ENCODE peak calls at places on chromosomes 7 and 10, in seven cellular contexts. N is AG09309, O is psoas muscle, R is dorsolateral prefrontal cortex, G is coronary artery, F is transverse colon, M is A549. Q is an unnamed sample.
A peak's percentile ranks its signal among the peaks of the same experiment; 100 is the strongest.

GRCh38 chr7:44050121-44050914 is 5.8 kb downstream of the DBNL start:
- DNase-seq in N (no peak), O (peak; percentile 42), R (no peak), G (peak; percentile 57), F (no peak), M (no peak), Q (no peak)

GRCh38 chr7:129313282-129313681 is 88.5 kb downstream of the AHCYL2 start:
- DNase-seq in N (no peak), O (no peak), R (no peak), G (no peak), F (no peak), M (no peak), Q (no peak)

GRCh38 chr7:36276428-36277246 is 113.0 kb upstream of the ANLN start:
- DNase-seq in N (no peak), O (no peak), R (no peak), G (no peak), F (no peak), M (no peak), Q (no peak)

GRCh38 chr7:64884913-64885370 is 18.1 kb upstream of the ZNF273 start:
- DNase-seq in N (no peak), O (no peak), R (peak; percentile 1), G (no peak), F (no peak), M (no peak), Q (no peak)

GRCh38 chr7:150399861-150400778 is 21.0 kb downstream of the ZNF775 start:
- DNase-seq in N (no peak), O (no peak), R (no peak), G (no peak), F (peak; percentile 4), M (peak; percentile 44), Q (peak; percentile 68)

GRCh38 chr7:142111509-142111908 is at the start of gene MGAM2:
- DNase-seq in N (no peak), O (no peak), R (no peak), G (no peak), F (peak; percentile 13), M (no peak), Q (no peak)

GRCh38 chr7:30001953-30002352 is 12.4 kb upstream of the SCRN1 start:
- DNase-seq in N (no peak), O (no peak), R (no peak), G (no peak), F (no peak), M (no peak), Q (no peak)

GRCh38 chr7:130141161-130141857 is 63.9 kb downstream of the TMEM209 start:
- DNase-seq in N (no peak), O (peak; percentile 80), R (peak; percentile 81), G (no peak), F (peak; percentile 81), M (no peak), Q (peak; percentile 32)

GRCh38 chr10:3072641-3073360 is 5.5 kb downstream of the PFKP start:
- DNase-seq in N (no peak), O (no peak), R (no peak), G (no peak), F (no peak), M (no peak), Q (no peak)

DNA sequence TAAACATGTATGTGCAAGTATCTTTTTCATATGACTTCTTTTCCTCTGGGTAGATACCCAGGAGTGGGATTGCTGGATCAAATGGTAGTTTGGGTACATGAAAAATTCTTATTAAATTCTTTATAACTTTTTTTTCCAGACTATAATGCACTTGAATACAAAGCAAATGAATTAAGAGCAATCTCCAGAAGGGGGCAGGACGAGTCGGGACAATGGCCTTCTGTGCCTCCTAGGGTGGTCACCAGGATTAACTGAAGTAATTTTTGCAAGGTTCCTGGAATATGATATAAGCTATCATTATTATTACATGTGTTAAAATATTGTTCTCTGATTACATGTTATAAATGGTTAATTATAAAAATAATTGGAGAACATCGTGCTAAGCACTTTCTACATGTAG is 127.2 kb downstream of the PPP1R17 start:
- DNase-seq in N (no peak), O (no peak), R (no peak), G (no peak), F (no peak), M (peak; percentile 53), Q (no peak)
- TF ChIP-seq CTCF in N (peak; percentile 25), O (peak; percentile 13), R (peak; percentile 14), G (no peak), F (no peak), M (peak; percentile 48), Q (no peak)

DNA sequence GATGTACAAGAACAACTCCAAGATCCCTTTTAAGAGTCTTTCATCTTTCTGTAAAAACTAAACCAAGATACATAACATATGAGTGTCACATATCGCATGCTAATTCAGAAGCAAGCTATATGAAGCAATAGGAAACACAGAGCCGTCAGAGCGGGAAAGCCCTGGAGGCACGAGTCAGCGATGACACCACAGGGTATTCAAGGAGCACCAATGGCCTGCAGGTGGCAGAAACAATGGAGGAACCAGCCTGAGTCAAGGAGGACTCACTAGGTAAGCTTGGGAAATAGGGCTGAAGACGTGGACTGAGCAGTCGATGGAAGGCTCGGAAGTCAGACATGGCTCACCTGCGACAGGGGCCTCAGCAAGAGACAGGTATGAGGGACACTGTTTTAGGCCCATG is 214.4 kb downstream of the FAM107B start:
- DNase-seq in N (no peak), O (no peak), R (no peak), G (no peak), F (no peak), M (peak; percentile 78), Q (peak; percentile 99)
- TF ChIP-seq CTCF in N (no peak), O (no peak), R (no peak), G (no peak), F (no peak), M (no peak), Q (peak; percentile 42)

GRCh38 chr7:113752689-113753088 is 166.1 kb downstream of the PPP1R3A start:
- DNase-seq in N (no peak), O (no peak), R (no peak), G (no peak), F (no peak), M (no peak), Q (no peak)

GRCh38 chr7:113751547-113751946 is 167.3 kb downstream of the PPP1R3A start:
- DNase-seq in N (no peak), O (no peak), R (no peak), G (no peak), F (no peak), M (no peak), Q (no peak)

GRCh38 chr7:113756250-113756649 is 162.6 kb downstream of the PPP1R3A start:
- DNase-seq in N (no peak), O (no peak), R (no peak), G (no peak), F (no peak), M (no peak), Q (peak; percentile 12)

DNA sequence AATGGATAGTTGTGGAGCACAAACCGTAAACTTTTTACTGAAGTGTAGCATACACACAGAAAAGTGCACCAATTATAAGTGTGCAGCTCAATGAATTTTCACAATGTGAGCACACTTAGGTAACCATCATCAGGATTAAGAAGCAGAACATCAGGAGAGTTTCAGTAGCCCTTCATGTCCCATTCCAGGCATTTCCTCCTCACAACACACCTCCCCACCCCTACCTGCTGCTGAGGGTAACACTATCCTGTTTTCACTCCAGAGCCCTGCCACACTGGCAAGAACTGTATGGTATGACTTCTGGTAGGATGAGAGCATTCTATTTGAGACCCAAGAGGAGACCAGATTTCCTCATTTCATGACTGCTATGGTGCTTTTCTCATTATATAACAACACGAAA is 166.5 kb downstream of the PPP1R3A start:
- DNase-seq in N (no peak), O (no peak), R (no peak), G (no peak), F (no peak), M (no peak), Q (no peak)
- TF ChIP-seq CTCF in N (no peak), O (no peak), R (no peak), G (no peak), F (no peak), M (no peak), Q (no peak)

GRCh38 chr10:133274751-133275682 is 1.7 kb downstream of the ADAM8 start:
- DNase-seq in N (no peak), O (no peak), R (no peak), G (no peak), F (peak; percentile 66), M (no peak), Q (peak; percentile 77)
- TF ChIP-seq CTCF in N (no peak), O (no peak), R (no peak), G (no peak), F (no peak), M (no peak), Q (no peak)

GRCh38 chr10:132508497-132509443 is 28.8 kb upstream of the INPP5A start:
- DNase-seq in N (no peak), O (peak; percentile 87), R (peak; percentile 48), G (peak; percentile 86), F (no peak), M (peak; percentile 22), Q (no peak)
- TF ChIP-seq CTCF in N (no peak), O (peak; percentile 46), R (no peak), G (peak; percentile 28), F (no peak), M (no peak), Q (no peak)

GRCh38 chr10:75111367-75111905 is at the start of gene SAMD8:
- DNase-seq in N (peak; percentile 71), O (peak; percentile 99), R (peak; percentile 92), G (peak; percentile 98), F (peak; percentile 97), M (peak; percentile 98), Q (peak; percentile 82)
- TF ChIP-seq CTCF in N (peak; percentile 25), O (peak; percentile 48), R (peak; percentile 55), G (peak; percentile 34), F (peak; percentile 53), M (no peak), Q (peak; percentile 1)

Q was measured in bronchial epithelial cell.